ENCODE peak calls at places on chromosomes 5 and 9, in nine cellular contexts. I is HCT116, U is prostate gland, A is suprapubic skin, P is body of pancreas, F is spleen, C is adrenal gland, O is right lobe of liver, M is IMR-90. Q is an unnamed sample.

GRCh38 chr5:58451732-58452565 is 7.9 kb downstream of the PLK2 start:
- DNase-seq in I (no peak), U (no peak), A (no peak), P (no peak), F (no peak), C (no peak), O (no peak), M (peak), Q (no peak)

GRCh38 chr5:112581811-112582320 is 155.8 kb upstream of the APC start:
- DNase-seq in I (no peak), U (no peak), A (no peak), P (no peak), F (no peak), C (no peak), O (no peak), M (no peak), Q (no peak)

GRCh38 chr5:150723845-150724244 is 23.0 kb upstream of the RBM22 start:
- DNase-seq in I (no peak), U (no peak), A (no peak), P (no peak), F (no peak), C (no peak), O (no peak), M (no peak), Q (no peak)

GRCh38 chr5:103569313-103570060 is 6.9 kb upstream of the NUDT12 start:
- DNase-seq in I (no peak), U (no peak), A (no peak), P (peak), F (no peak), C (no peak), O (no peak), M (peak), Q (no peak)

GRCh38 chr5:150734579-150735384 is 24.0 kb downstream of the DCTN4 start:
- DNase-seq in I (no peak), U (no peak), A (no peak), P (peak), F (peak), C (peak), O (peak), M (no peak), Q (peak)

GRCh38 chr5:65925094-65925600 is 1.2 kb upstream of the ERBIN start:
- DNase-seq in I (no peak), U (peak), A (peak), P (peak), F (peak), C (peak), O (peak), M (peak), Q (peak)

GRCh38 chr9:97737429-97737828 is 40.3 kb upstream of the XPA start:
- DNase-seq in I (peak), U (no peak), A (no peak), P (no peak), F (no peak), C (no peak), O (no peak), M (no peak), Q (no peak)

GRCh38 chr9:90894956-90895687 is 93.5 kb downstream of the SYK start:
- DNase-seq in I (no peak), U (peak), A (no peak), P (no peak), F (no peak), C (no peak), O (no peak), M (no peak), Q (no peak)

GRCh38 chr5:12626556-12626955 is 722.3 kb upstream of the CTNND2 start:
- DNase-seq in I (no peak), U (no peak), A (no peak), P (no peak), F (no peak), C (no peak), O (no peak), M (no peak), Q (no peak)

GRCh38 chr5:18745591-18745987 is 1111.3 kb downstream of the TAF11L14 start:
- DNase-seq in I (no peak), U (no peak), A (no peak), P (no peak), F (peak), C (peak), O (peak), M (no peak), Q (no peak)

GRCh38 chr5:67774796-67775195 is 440.8 kb upstream of the PIK3R1 start:
- DNase-seq in I (no peak), U (no peak), A (no peak), P (no peak), F (no peak), C (no peak), O (no peak), M (no peak), Q (no peak)

GRCh38 chr5:122259995-122260394 is 52.0 kb upstream of the SNCAIP start:
- DNase-seq in I (no peak), U (no peak), A (no peak), P (no peak), F (no peak), C (peak), O (no peak), M (peak), Q (no peak)

GRCh38 chr5:2303391-2304100 is 420.8 kb upstream of the IRX4 start:
- DNase-seq in I (no peak), U (no peak), A (no peak), P (no peak), F (no peak), C (no peak), O (no peak), M (no peak), Q (no peak)

GRCh38 chr5:72517961-72518690 is 10.9 kb upstream of the ZNF366 start:
- DNase-seq in I (no peak), U (no peak), A (no peak), P (no peak), F (peak), C (peak), O (no peak), M (no peak), Q (peak)

GRCh38 chr5:6676702-6677101 is 36.5 kb upstream of the TENT4A start:
- DNase-seq in I (no peak), U (no peak), A (no peak), P (no peak), F (no peak), C (no peak), O (no peak), M (peak), Q (no peak)

GRCh38 chr9:109806506-109807115 is 26.6 kb downstream of the PALM2AKAP2 start:
- DNase-seq in I (no peak), U (no peak), A (no peak), P (no peak), F (no peak), C (no peak), O (no peak), M (peak), Q (peak)

GRCh38 chr9:22156586-22156985 is 147.5 kb upstream of the CDKN2B start:
- DNase-seq in I (no peak), U (no peak), A (no peak), P (no peak), F (no peak), C (no peak), O (no peak), M (no peak), Q (no peak)

GRCh38 chr9:4762108-4762888 is 21.3 kb upstream of the AK3 start:
- DNase-seq in I (peak), U (peak), A (peak), P (peak), F (peak), C (peak), O (peak), M (peak), Q (peak)

GRCh38 chr5:55850839-55851674 is at the start of gene IL31RA:
- DNase-seq in I (peak), U (no peak), A (no peak), P (no peak), F (no peak), C (no peak), O (no peak), M (peak), Q (no peak)
- H3K27ac ChIP-seq in I (peak), U (no peak), A (no peak), P (no peak), F (no peak), C (no peak), O (no peak), M (peak), Q (no peak)

GRCh38 chr5:5675511-5675910 is 253.0 kb downstream of the ICE1 start:
- DNase-seq in I (no peak), U (no peak), A (no peak), P (no peak), F (no peak), C (peak), O (no peak), M (no peak), Q (no peak)
- H3K4me3 ChIP-seq in I (no peak), U (no peak), A (no peak), P (no peak), F (no peak), C (no peak), O (no peak), M (no peak), Q (no peak)

GRCh38 chr5:146447734-146448380 is 724 bp downstream of the TCERG1 start:
- DNase-seq in I (no peak), U (no peak), A (peak), P (no peak), F (no peak), C (peak), O (no peak), M (peak), Q (no peak)
- TF ChIP-seq POLR2A in I (no peak), U (no peak), A (no peak), P (no peak), F (no peak), C (no peak), O (no peak), M (no peak), Q (no peak)

GRCh38 chr9:94931036-94931633 is 204.6 kb downstream of the AOPEP start:
- DNase-seq in I (no peak), U (no peak), A (no peak), P (no peak), F (no peak), C (no peak), O (no peak), M (no peak), Q (no peak)

GRCh38 chr9:94933429-94933828 is 206.9 kb downstream of the AOPEP start:
- DNase-seq in I (no peak), U (no peak), A (no peak), P (no peak), F (no peak), C (no peak), O (no peak), M (peak), Q (no peak)

GRCh38 chr9:94931725-94932124 is 205.2 kb downstream of the AOPEP start:
- DNase-seq in I (no peak), U (no peak), A (no peak), P (no peak), F (no peak), C (no peak), O (no peak), M (no peak), Q (no peak)

GRCh38 chr9:94934816-94935328 is 208.4 kb downstream of the AOPEP start:
- DNase-seq in I (no peak), U (no peak), A (no peak), P (no peak), F (no peak), C (no peak), O (no peak), M (no peak), Q (no peak)

DNA sequence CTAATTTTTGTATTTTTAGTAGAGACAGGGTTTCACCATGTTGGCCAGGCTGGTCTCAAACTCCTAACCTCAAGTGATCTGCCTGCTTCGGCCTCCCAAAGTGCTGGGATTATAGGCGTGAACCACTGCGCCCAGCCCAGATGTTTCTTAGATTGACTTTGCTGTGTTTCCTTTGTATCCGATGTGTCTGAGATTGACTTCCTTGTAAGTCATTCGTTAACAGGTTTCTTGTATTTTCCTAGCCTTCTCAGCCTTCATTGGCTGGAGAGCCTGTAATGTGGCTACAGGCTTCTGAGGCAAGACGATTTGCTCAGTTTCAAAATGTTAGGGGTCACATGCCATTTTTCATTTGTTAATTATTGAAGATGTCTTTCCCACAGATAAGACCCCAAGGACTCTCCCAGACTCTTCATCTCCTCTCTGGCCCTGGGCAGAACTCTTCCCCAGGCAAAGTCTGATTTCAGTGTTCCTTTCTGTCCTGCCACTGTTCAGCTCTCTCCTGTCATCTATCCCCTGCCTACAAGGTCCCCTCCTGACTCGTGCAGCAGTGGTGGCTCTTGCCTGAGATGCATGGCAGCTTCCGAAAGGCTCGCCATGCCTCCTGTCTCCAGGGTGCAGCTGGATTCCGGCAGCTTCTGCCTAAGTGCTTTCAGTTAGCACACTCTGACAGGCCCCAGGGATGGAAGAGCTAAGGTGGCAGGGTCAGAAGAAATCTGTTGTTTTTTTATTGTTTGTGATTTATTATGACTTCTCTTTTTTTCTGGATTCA is 206.3 kb downstream of the AOPEP start:
- DNase-seq in I (no peak), U (no peak), A (no peak), P (no peak), F (no peak), C (no peak), O (no peak), M (no peak), Q (no peak)
- H3K27ac ChIP-seq in I (no peak), U (no peak), A (no peak), P (no peak), F (no peak), C (peak), O (no peak), M (no peak), Q (no peak)

DNA sequence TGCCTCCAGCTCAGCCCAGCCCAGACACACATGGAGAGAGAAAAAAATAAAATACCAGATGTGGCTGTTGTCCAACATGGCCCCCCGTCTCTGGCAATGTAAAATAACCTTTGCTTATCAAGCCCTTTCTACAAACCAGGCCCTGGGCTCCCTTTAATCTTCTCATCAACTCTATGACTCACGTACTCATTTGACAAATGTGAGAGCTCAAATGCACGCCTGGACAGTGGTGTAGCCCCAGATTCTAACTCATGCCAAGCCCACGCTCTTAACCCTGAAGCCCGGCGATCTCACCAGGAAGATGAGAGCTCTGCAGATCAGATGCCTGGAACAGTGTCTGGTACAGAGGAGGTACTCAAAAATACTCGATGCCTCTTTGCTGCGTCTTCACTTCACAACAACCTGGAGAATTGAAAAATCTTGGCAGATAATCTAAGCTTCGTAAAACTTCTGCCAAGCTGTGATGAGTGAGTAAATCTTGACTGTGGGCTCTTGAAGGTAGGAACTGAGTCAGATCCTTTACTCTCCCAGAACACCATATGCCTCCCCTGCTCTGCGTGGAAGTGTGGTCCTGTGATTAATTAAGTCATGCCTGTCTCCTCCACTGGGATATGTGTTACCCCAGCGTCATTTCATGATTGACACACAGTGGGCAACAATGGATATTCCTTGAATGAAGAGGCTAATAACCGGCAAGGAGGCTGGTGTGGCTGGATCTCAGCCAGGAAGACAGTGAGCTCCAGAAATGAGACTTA is 102.0 kb upstream of the FSTL4 start:
- DNase-seq in I (no peak), U (no peak), A (no peak), P (no peak), F (peak), C (peak), O (no peak), M (no peak), Q (no peak)
- H3K4me3 ChIP-seq in I (no peak), U (no peak), A (no peak), P (no peak), F (no peak), C (no peak), O (no peak), M (no peak), Q (no peak)

Q was measured in gastrocnemius medialis.